ENCODE peak calls at places on chromosomes 2 and 18, in six cellular contexts. One of them, this sample, is unnamed.

GRCh38 chr2:106566050-106566449 is 78.9 kb downstream of the CD8B2 start:
- DNase-seq in B cell: no peak
- DNase-seq in heart left ventricle: peak; percentile 55
- DNase-seq in Calu3: no peak
- DNase-seq in type B pancreatic cell: no peak
- DNase-seq in SK-N-SH: no peak
- DNase-seq in this sample: no peak

GRCh38 chr2:105432749-105433148 is 33.9 kb upstream of the FHL2 start:
- DNase-seq in heart left ventricle: no peak
- DNase-seq in B cell: no peak
- DNase-seq in SK-N-SH: no peak
- DNase-seq in Calu3: no peak
- DNase-seq in type B pancreatic cell: no peak
- DNase-seq in this sample: no peak

GRCh38 chr2:7077660-7078278 is 160.6 kb downstream of the RNF144A start:
- DNase-seq in SK-N-SH: no peak
- DNase-seq in Calu3: no peak
- DNase-seq in heart left ventricle: no peak
- DNase-seq in type B pancreatic cell: no peak
- DNase-seq in B cell: no peak
- DNase-seq in this sample: no peak

GRCh38 chr2:127464470-127465257 is 46.4 kb downstream of the PROC start:
- DNase-seq in type B pancreatic cell: no peak
- DNase-seq in SK-N-SH: no peak
- DNase-seq in B cell: no peak
- DNase-seq in Calu3: no peak
- DNase-seq in heart left ventricle: no peak
- DNase-seq in this sample: no peak

GRCh38 chr2:72148975-72149555 is 1.4 kb upstream of the CYP26B1 start:
- DNase-seq in Calu3: no peak
- DNase-seq in heart left ventricle: no peak
- DNase-seq in type B pancreatic cell: peak; percentile 72
- DNase-seq in B cell: peak; percentile 73
- DNase-seq in SK-N-SH: peak; percentile 73
- DNase-seq in this sample: peak; percentile 50

GRCh38 chr2:185990861-185991525 is 252.4 kb downstream of the FSIP2 start:
- DNase-seq in type B pancreatic cell: no peak
- DNase-seq in SK-N-SH: no peak
- DNase-seq in B cell: no peak
- DNase-seq in heart left ventricle: no peak
- DNase-seq in Calu3: no peak
- DNase-seq in this sample: no peak

GRCh38 chr18:78295271-78295670 is 684.3 kb upstream of the SALL3 start:
- DNase-seq in SK-N-SH: no peak
- DNase-seq in B cell: no peak
- DNase-seq in Calu3: no peak
- DNase-seq in heart left ventricle: peak; percentile 26
- DNase-seq in type B pancreatic cell: no peak
- DNase-seq in this sample: peak; percentile 7

GRCh38 chr2:55779459-55780421 is 86.1 kb upstream of the PNPT1 start:
- DNase-seq in heart left ventricle: no peak
- DNase-seq in Calu3: peak; percentile 42
- DNase-seq in SK-N-SH: no peak
- DNase-seq in B cell: no peak
- DNase-seq in type B pancreatic cell: no peak
- DNase-seq in this sample: no peak

GRCh38 chr2:44937688-44938240 is 3.7 kb upstream of the SIX3 start:
- DNase-seq in SK-N-SH: peak; percentile 90
- DNase-seq in B cell: no peak
- DNase-seq in heart left ventricle: no peak
- DNase-seq in Calu3: no peak
- DNase-seq in type B pancreatic cell: no peak
- DNase-seq in this sample: peak; percentile 64

GRCh38 chr2:9703701-9704221 is 73.0 kb upstream of the YWHAQ start:
- DNase-seq in Calu3: peak; percentile 64
- DNase-seq in SK-N-SH: no peak
- DNase-seq in heart left ventricle: no peak
- DNase-seq in B cell: no peak
- DNase-seq in type B pancreatic cell: no peak
- DNase-seq in this sample: no peak

GRCh38 chr2:217916504-217917254 is 86.1 kb downstream of the TNS1 start:
- DNase-seq in Calu3: no peak
- DNase-seq in heart left ventricle: peak; percentile 30
- DNase-seq in SK-N-SH: no peak
- DNase-seq in B cell: no peak
- DNase-seq in type B pancreatic cell: no peak
- DNase-seq in this sample: no peak

GRCh38 chr18:31578126-31578525 is 13.6 kb upstream of the TTR start:
- DNase-seq in heart left ventricle: no peak
- DNase-seq in Calu3: no peak
- DNase-seq in SK-N-SH: no peak
- DNase-seq in B cell: no peak
- DNase-seq in type B pancreatic cell: no peak
- DNase-seq in this sample: no peak

GRCh38 chr18:58694221-58694620 is 23.0 kb downstream of the MALT1 start:
- DNase-seq in type B pancreatic cell: no peak
- DNase-seq in B cell: no peak
- DNase-seq in heart left ventricle: no peak
- DNase-seq in Calu3: no peak
- DNase-seq in SK-N-SH: no peak
- DNase-seq in this sample: no peak

GRCh38 chr2:105038383-105039061 is 653 bp downstream of the MRPS9 start:
- DNase-seq in type B pancreatic cell: no peak
- DNase-seq in heart left ventricle: no peak
- DNase-seq in Calu3: no peak
- DNase-seq in SK-N-SH: peak; percentile 4
- DNase-seq in B cell: no peak
- DNase-seq in this sample: no peak

GRCh38 chr2:53737091-53737490 is 30.5 kb upstream of the CHAC2 start:
- DNase-seq in type B pancreatic cell: no peak
- DNase-seq in SK-N-SH: no peak
- DNase-seq in B cell: no peak
- DNase-seq in Calu3: no peak
- DNase-seq in heart left ventricle: no peak
- DNase-seq in this sample: no peak

GRCh38 chr18:24204904-24205303 is 66.0 kb downstream of the CABYR start:
- DNase-seq in B cell: no peak
- DNase-seq in SK-N-SH: no peak
- DNase-seq in type B pancreatic cell: no peak
- DNase-seq in heart left ventricle: no peak
- DNase-seq in Calu3: no peak
- DNase-seq in this sample: no peak

GRCh38 chr2:18167871-18168270 is 289.4 kb downstream of the KCNS3 start:
- DNase-seq in type B pancreatic cell: no peak
- DNase-seq in B cell: no peak
- DNase-seq in Calu3: no peak
- DNase-seq in SK-N-SH: no peak
- DNase-seq in heart left ventricle: no peak
- DNase-seq in this sample: no peak

DNA sequence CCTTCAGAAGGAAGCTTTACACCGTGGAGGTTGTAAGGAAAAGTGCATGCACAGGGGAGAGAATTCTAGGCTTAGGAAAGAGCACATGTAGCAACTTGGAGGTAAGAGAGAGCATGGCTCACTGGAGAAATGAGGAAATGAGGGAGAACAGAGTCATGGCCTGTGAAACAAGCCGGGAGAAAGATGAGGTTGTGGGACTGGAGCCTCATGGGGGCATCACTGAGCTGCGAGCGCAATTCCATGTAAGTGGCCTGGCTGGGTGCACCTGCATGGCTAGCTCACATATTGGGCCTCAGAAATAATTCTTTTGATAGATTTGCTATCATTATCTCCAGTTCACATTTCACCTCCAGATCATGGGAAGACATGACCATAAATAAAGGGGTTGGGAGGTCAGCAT is 785.5 kb upstream of the RAB6C start:
- DNase-seq in Calu3: no peak
- DNase-seq in SK-N-SH: no peak
- DNase-seq in type B pancreatic cell: no peak
- DNase-seq in B cell: no peak
- DNase-seq in heart left ventricle: no peak
- DNase-seq in this sample: no peak
- TF ChIP-seq CTCF in Calu3: no peak
- TF ChIP-seq CTCF in SK-N-SH: no peak
- TF ChIP-seq CTCF in type B pancreatic cell: no peak
- TF ChIP-seq CTCF in B cell: no peak
- TF ChIP-seq CTCF in heart left ventricle: no peak
- TF ChIP-seq CTCF in this sample: no peak

GRCh38 chr2:148992448-148992847 is 46.1 kb upstream of the LYPD6B start:
- DNase-seq in type B pancreatic cell: no peak
- DNase-seq in Calu3: no peak
- DNase-seq in B cell: no peak
- DNase-seq in SK-N-SH: no peak
- DNase-seq in heart left ventricle: no peak
- DNase-seq in this sample: no peak

GRCh38 chr2:148987286-148987685 is 51.2 kb upstream of the LYPD6B start:
- DNase-seq in B cell: no peak
- DNase-seq in Calu3: no peak
- DNase-seq in type B pancreatic cell: no peak
- DNase-seq in SK-N-SH: no peak
- DNase-seq in heart left ventricle: no peak
- DNase-seq in this sample: no peak

GRCh38 chr2:148988337-148988736 is 50.2 kb upstream of the LYPD6B start:
- DNase-seq in heart left ventricle: no peak
- DNase-seq in Calu3: no peak
- DNase-seq in type B pancreatic cell: no peak
- DNase-seq in B cell: no peak
- DNase-seq in SK-N-SH: no peak
- DNase-seq in this sample: no peak

GRCh38 chr2:148990968-148991367 is 47.5 kb upstream of the LYPD6B start:
- DNase-seq in Calu3: no peak
- DNase-seq in type B pancreatic cell: no peak
- DNase-seq in SK-N-SH: peak; percentile 11
- DNase-seq in B cell: no peak
- DNase-seq in heart left ventricle: no peak
- DNase-seq in this sample: no peak

DNA sequence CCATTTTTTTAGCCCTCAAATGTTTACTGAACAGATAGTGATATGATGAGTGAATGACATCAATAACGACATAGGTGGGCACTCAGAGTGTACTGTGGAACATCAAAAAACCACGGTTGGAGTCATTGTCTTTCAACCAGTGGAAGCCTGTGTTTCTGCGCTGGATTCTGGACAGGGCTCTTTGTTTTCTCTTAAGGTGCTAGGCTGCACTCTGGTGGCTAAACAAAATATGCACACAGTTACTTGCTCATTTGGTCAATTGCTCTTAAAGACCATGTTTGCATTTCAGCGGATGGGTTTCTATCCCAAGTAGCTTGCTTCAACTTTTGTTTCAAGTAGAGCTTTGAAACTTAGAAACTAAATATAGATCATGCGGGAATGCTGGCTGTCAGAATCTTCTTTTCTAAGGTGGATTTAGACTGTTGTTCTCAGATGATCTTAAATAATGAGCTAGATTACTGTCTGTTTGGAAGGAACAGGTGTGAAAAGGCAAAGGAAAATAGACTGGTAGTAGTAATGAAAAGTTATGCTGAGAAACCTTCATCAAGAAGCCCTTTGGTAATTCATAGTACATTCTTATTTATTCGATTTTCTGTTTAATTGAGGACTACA is 48.5 kb upstream of the LYPD6B start:
- DNase-seq in heart left ventricle: peak; percentile 48
- DNase-seq in B cell: peak; percentile 61
- DNase-seq in SK-N-SH: peak; percentile 64
- DNase-seq in Calu3: peak; percentile 65
- DNase-seq in type B pancreatic cell: no peak
- DNase-seq in this sample: peak; percentile 72
- TF ChIP-seq CTCF in heart left ventricle: peak; percentile 80
- TF ChIP-seq CTCF in B cell: peak; percentile 75
- TF ChIP-seq CTCF in SK-N-SH: peak; percentile 77
- TF ChIP-seq CTCF in Calu3: peak; percentile 52
- TF ChIP-seq CTCF in type B pancreatic cell: peak; percentile 84
- TF ChIP-seq CTCF in this sample: peak; percentile 61

DNA sequence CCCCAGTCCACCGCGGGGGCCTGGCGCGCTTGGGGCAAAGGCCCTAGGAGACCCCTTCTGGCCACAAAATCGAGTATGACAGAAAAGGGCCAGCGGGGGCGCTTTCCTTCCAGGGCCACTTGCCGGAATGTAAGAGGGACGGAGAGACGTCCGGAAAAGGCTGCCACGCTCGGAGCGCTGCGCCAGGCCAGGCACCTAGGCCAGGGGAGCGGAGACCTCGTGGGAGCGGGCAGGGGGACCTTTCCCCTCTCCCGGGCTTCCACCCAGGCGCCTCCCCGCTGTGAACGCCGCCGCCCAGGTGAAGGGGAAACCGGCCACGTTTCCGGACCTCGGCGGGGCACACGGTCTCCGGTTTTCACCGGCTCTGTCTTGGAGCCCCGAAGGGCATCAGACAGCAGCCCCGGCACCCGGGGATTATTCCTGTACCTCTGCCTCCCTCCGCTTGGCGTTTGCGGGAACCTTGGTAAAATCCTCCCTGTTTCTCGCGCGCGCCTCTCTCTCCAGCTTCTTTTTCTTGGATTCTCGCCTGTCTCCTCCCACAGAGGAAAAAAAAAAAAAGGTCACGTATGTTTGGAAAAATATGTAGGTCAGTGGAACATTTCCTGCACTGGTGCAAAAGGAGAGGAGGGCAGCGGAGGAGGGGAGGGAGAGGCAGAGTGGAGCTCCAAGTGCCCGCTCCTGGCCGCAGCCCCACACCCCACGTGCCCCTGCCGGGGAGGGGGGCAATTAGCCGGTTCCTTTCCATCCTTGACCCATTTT is 1.2 kb upstream of the NPAS2 start:
- DNase-seq in SK-N-SH: peak; percentile 66
- DNase-seq in B cell: no peak
- DNase-seq in Calu3: peak; percentile 68
- DNase-seq in heart left ventricle: peak; percentile 72
- DNase-seq in type B pancreatic cell: peak; percentile 74
- DNase-seq in this sample: peak; percentile 45
- TF ChIP-seq CTCF in SK-N-SH: peak; percentile 58
- TF ChIP-seq CTCF in B cell: no peak
- TF ChIP-seq CTCF in Calu3: peak; percentile 23
- TF ChIP-seq CTCF in heart left ventricle: peak; percentile 48
- TF ChIP-seq CTCF in type B pancreatic cell: peak; percentile 60
- TF ChIP-seq CTCF in this sample: no peak

GRCh38 chr18:8608795-8609673 is at the start of gene RAB12:
- DNase-seq in Calu3: peak; percentile 91
- DNase-seq in SK-N-SH: peak; percentile 97
- DNase-seq in B cell: peak; percentile 97
- DNase-seq in type B pancreatic cell: peak; percentile 93
- DNase-seq in heart left ventricle: peak; percentile 94
- DNase-seq in this sample: peak; percentile 88
- TF ChIP-seq CTCF in Calu3: peak; percentile 79
- TF ChIP-seq CTCF in SK-N-SH: peak; percentile 43
- TF ChIP-seq CTCF in B cell: peak; percentile 73
- TF ChIP-seq CTCF in type B pancreatic cell: peak; percentile 88
- TF ChIP-seq CTCF in heart left ventricle: peak; percentile 86
- TF ChIP-seq CTCF in this sample: peak; percentile 80